ENCODE peak calls at places on chromosome 22, in four cellular contexts. X is sigmoid colon, K is HCT116, M is GM23338. W is an unnamed sample.

GRCh38 chr22:31223786-31224191 is 11.7 kb downstream of the LIMK2 start:
- DNase-seq in X (no peak), K (no peak), M (no peak), W (no peak)

GRCh38 chr22:23533771-23534191 is 46.3 kb downstream of the IGLL1 start:
- DNase-seq in X (peak), K (no peak), M (peak), W (no peak)

GRCh38 chr22:21996175-21996574 is 13.6 kb upstream of the TOP3B start:
- DNase-seq in X (no peak), K (no peak), M (no peak), W (no peak)

GRCh38 chr22:29072193-29072978 is 449 bp upstream of the KREMEN1 start:
- DNase-seq in X (peak), K (peak), M (peak), W (no peak)

GRCh38 chr22:46229701-46230100 is 20.4 kb downstream of the CDPF1 start:
- DNase-seq in X (no peak), K (no peak), M (no peak), W (peak)

GRCh38 chr22:39689421-39689820 is 118.9 kb downstream of the CACNA1I start:
- DNase-seq in X (no peak), K (no peak), M (no peak), W (no peak)

GRCh38 chr22:25637032-25637431 is 72.6 kb downstream of the GRK3 start:
- DNase-seq in X (no peak), K (no peak), M (no peak), W (no peak)

GRCh38 chr22:24433868-24434471 is 6.6 kb downstream of the ADORA2A start:
- DNase-seq in X (peak), K (no peak), M (no peak), W (peak)

GRCh38 chr22:48740086-48740730 is 1087.5 kb downstream of the BRD1 start:
- DNase-seq in X (peak), K (no peak), M (no peak), W (no peak)

GRCh38 chr22:41996826-41997225 is 1.8 kb upstream of the WBP2NL start:
- DNase-seq in X (no peak), K (no peak), M (no peak), W (no peak)

GRCh38 chr22:47376901-47377520 is 614.6 kb downstream of the TBC1D22A start:
- DNase-seq in X (no peak), K (no peak), M (no peak), W (no peak)

GRCh38 chr22:40509401-40510134 is 127.0 kb downstream of the MRTFA start:
- DNase-seq in X (peak), K (no peak), M (no peak), W (peak)

GRCh38 chr22:21837184-21837979 is 30.1 kb downstream of the MAPK1 start:
- DNase-seq in X (no peak), K (peak), M (peak), W (no peak)

GRCh38 chr22:49515486-49515885 is 312.2 kb downstream of the BRD1 start:
- DNase-seq in X (no peak), K (no peak), M (no peak), W (peak)

GRCh38 chr22:41768420-41768819 is 32.1 kb upstream of the CCDC134 start:
- DNase-seq in X (no peak), K (no peak), M (no peak), W (peak)

GRCh38 chr22:38873469-38874411 is 1.7 kb upstream of the CBX6 start:
- DNase-seq in X (peak), K (no peak), M (no peak), W (no peak)

GRCh38 chr22:31533391-31533790 is 37.1 kb downstream of the SFI1 start:
- DNase-seq in X (no peak), K (no peak), M (no peak), W (no peak)

GRCh38 chr22:40273319-40273718 is 73.0 kb upstream of the ADSL start:
- DNase-seq in X (no peak), K (no peak), M (no peak), W (no peak)

GRCh38 chr22:21842946-21843345 is 24.5 kb downstream of the MAPK1 start:
- DNase-seq in X (no peak), K (no peak), M (no peak), W (no peak)

GRCh38 chr22:25736378-25737011 is 5.5 kb upstream of the MYO18B start:
- DNase-seq in X (no peak), K (no peak), M (no peak), W (peak)

GRCh38 chr22:23713696-23714595 is 23.1 kb downstream of the RGL4 start:
- DNase-seq in X (no peak), K (no peak), M (no peak), W (no peak)

GRCh38 chr22:46580940-46581579 is 39.1 kb upstream of the GRAMD4 start:
- DNase-seq in X (peak), K (no peak), M (no peak), W (no peak)

GRCh38 chr22:50537765-50538164 is 7.9 kb upstream of the KLHDC7B start:
- DNase-seq in X (no peak), K (no peak), M (no peak), W (no peak)

GRCh38 chr22:28239941-28240340 is 320.9 kb upstream of the PITPNB start:
- DNase-seq in X (no peak), K (no peak), M (no peak), W (no peak)

GRCh38 chr22:20810645-20811044 is 36.7 kb downstream of the SERPIND1 start:
- DNase-seq in X (no peak), K (no peak), M (no peak), W (no peak)

GRCh38 chr22:24244144-24244787 is 616 bp downstream of the GGT5 start:
- DNase-seq in X (no peak), K (no peak), M (no peak), W (peak)

GRCh38 chr22:35620624-35621245 is 3.6 kb upstream of the MB start:
- DNase-seq in X (peak), K (no peak), M (peak), W (no peak)
- TF ChIP-seq POLR2AphosphoS5 in X (peak), K (no peak), M (no peak), W (no peak)

DNA sequence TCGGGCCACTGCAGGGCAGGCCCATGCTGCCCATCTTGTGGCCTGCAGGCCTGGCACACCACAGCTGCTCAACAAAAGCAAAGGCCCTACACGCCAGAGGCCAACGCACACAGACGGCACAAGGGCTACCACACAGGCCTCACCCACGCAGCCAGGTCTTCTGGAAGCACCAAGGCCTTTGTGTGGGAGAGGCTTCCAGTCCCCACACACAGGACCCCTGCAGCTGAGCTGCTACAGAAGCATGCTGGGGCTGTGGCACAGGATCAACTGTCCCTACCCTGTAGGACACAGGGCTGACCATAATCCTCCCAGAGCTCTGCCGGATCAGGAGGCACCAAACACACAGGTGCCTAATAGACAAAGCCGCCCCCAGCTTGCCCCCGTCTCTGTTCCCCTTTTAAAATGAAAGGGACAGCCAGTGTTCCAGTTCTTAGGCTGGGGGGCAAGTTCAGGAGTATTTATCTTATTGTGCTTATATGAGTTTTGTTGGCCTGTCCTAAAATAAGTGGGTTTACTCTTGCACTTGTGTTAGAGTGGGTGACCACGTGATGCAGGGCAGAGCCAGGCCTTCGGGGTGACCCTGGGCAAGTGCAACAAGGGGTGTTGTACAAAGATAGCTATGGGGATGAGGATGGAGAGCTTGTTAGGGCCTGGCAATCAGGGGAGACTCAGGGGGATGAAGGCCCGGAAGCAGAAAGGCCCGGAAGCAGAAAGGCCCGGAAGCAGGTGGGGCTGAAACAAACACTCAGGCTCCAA is 5.4 kb downstream of the TTLL12 start:
- DNase-seq in X (no peak), K (no peak), M (no peak), W (no peak)
- H3K4me3 ChIP-seq in X (no peak), K (no peak), M (no peak), W (no peak)

GRCh38 chr22:37609240-37610152 is 862 bp downstream of the GGA1 start:
- DNase-seq in X (no peak), K (no peak), M (no peak), W (no peak)
- TF ChIP-seq POLR2AphosphoS5 in X (no peak), K (no peak), M (no peak), W (no peak)

DNA sequence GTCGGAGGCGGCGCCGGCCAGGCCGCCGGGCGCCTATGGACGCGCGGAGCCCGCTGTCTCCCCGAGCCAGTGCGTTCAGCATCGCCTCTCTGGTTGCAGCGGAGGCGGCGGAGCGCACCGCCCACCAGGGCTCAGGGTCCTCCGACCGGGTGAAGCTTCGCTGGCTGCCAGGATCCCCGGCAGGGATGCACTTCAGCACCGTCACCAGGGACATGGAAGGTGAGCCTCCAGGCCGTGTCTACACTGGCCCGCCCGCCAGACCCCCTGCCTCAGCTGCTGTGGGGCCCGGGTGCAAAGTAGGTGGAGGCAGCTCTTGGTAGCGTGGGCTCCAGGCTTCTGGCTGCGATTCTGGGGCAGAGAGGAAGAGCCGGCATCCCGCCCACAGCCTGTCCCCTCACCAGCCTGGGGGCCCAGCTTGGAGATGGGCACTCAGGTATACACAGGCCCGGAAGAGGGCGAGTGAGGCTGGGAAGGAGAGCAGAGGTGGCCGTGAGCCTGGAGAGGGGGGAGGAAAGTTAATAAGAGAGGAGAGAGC is 1.1 kb upstream of the TBX1 start:
- DNase-seq in X (no peak), K (no peak), M (peak), W (no peak)
- H3K4me3 ChIP-seq in X (no peak), K (no peak), M (peak), W (no peak)

DNA sequence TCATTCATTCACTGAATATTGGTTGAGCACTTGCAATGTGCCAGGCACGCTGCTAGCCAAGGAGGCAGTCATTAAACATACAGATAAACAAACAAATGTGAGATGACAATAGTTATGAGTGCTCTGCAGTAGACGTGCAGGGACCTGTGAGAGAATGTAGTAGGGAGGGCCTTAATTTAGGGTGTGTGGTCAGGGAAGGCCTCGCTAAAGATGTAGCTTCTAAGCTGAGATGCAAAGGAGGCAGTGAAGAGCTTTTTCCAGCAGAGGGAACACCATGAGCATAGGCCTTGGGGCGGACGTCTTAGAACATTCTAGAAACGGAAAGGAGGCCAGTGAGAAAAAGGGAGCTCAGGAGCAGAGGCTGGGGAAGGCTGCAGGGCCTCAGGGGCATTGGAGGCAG is 789 bp upstream of the NCF4 start:
- DNase-seq in X (peak), K (no peak), M (no peak), W (no peak)
- TF ChIP-seq POLR2AphosphoS5 in X (no peak), K (no peak), M (no peak), W (no peak)

W was measured in HL-60.